ENCODE peak calls at places on chromosomes 5 and 9, in seven cellular contexts. O, B, S, R, G, N and Q are unnamed samples.

GRCh38 chr9:129027685-129028191 is 393 bp downstream of the SH3GLB2 start:
- DNase-seq in R (no peak), B (no peak), N (no peak), O (no peak), G (peak), S (no peak), Q (no peak)

GRCh38 chr5:16889972-16890519 is 46.0 kb downstream of the MYO10 start:
- DNase-seq in N (peak), R (no peak), O (peak), G (peak), S (no peak), B (no peak), Q (no peak)

GRCh38 chr9:87850405-87850804 is 32.3 kb upstream of the SPATA31E1 start:
- DNase-seq in G (peak), B (no peak), N (peak), S (no peak), R (no peak), O (no peak), Q (peak)

GRCh38 chr9:4262735-4263141 is 37.1 kb downstream of the GLIS3 start:
- DNase-seq in B (no peak), N (peak), S (no peak), R (no peak), O (peak), G (peak), Q (peak)

GRCh38 chr5:1322036-1322903 is 22.6 kb downstream of the CLPTM1L start:
- DNase-seq in R (no peak), N (no peak), G (no peak), B (no peak), O (no peak), S (peak), Q (no peak)

GRCh38 chr5:156475831-156476551 is 149.0 kb downstream of the SGCD start:
- DNase-seq in O (no peak), N (peak), G (peak), S (no peak), B (peak), R (no peak), Q (peak)

GRCh38 chr5:122316652-122317051 is 4.6 kb downstream of the SNCAIP start:
- DNase-seq in R (no peak), G (no peak), B (no peak), N (no peak), O (no peak), S (no peak), Q (no peak)

GRCh38 chr5:134500699-134501430 is 24.6 kb upstream of the JADE2 start:
- DNase-seq in B (no peak), O (no peak), G (no peak), N (peak), R (no peak), S (no peak), Q (no peak)

GRCh38 chr9:91795500-91796241 is 154.4 kb downstream of the ROR2 start:
- DNase-seq in S (no peak), O (peak), N (peak), G (peak), B (no peak), R (no peak), Q (peak)

GRCh38 chr5:135887447-135887864 is 8.2 kb downstream of the IL9 start:
- DNase-seq in N (peak), S (no peak), B (peak), G (peak), O (peak), R (no peak), Q (peak)

GRCh38 chr9:124267271-124267807 is 9.6 kb downstream of the NEK6 start:
- DNase-seq in B (peak), R (no peak), S (peak), N (peak), O (peak), G (peak), Q (peak)

GRCh38 chr9:99445377-99445891 is 223.4 kb downstream of the SEC61B start:
- DNase-seq in S (no peak), R (no peak), B (no peak), O (no peak), G (peak), N (peak), Q (peak)

GRCh38 chr5:143913008-143913752 is 101.2 kb downstream of the HMHB1 start:
- DNase-seq in O (no peak), B (no peak), G (no peak), S (no peak), N (peak), R (no peak), Q (peak)

GRCh38 chr5:178080618-178081410 is 32.5 kb upstream of the N4BP3 start:
- DNase-seq in N (no peak), R (no peak), S (no peak), O (no peak), B (no peak), G (peak), Q (no peak)

GRCh38 chr9:133488686-133489252 is 9.9 kb upstream of the SLC2A6 start:
- DNase-seq in O (no peak), S (peak), N (no peak), R (no peak), G (no peak), B (no peak), Q (no peak)

GRCh38 chr9:92969516-92970466 is 22.5 kb downstream of the FGD3 start:
- DNase-seq in B (no peak), N (no peak), O (no peak), R (no peak), S (peak), G (no peak), Q (no peak)

GRCh38 chr9:89920131-89920530 is 315.3 kb downstream of the GADD45G start:
- DNase-seq in S (no peak), O (no peak), B (no peak), N (no peak), R (peak), G (no peak), Q (no peak)

GRCh38 chr9:98971168-98971914 is 27.6 kb downstream of the COL15A1 start:
- DNase-seq in N (peak), B (no peak), G (peak), S (no peak), R (no peak), O (peak), Q (peak)

GRCh38 chr5:115435776-115436712 is 108.5 kb downstream of the FEM1C start:
- DNase-seq in B (no peak), N (peak), O (no peak), R (no peak), G (peak), S (no peak), Q (no peak)

GRCh38 chr9:71796368-71796767 is 28.1 kb upstream of the CEMIP2 start:
- DNase-seq in N (no peak), S (no peak), G (no peak), O (no peak), R (no peak), B (no peak), Q (no peak)

GRCh38 chr5:180825768-180826525 is 23.3 kb upstream of the MGAT1 start:
- DNase-seq in O (peak), N (peak), G (peak), R (no peak), B (no peak), S (no peak), Q (peak)

GRCh38 chr5:154356958-154357357 is 88.8 kb upstream of the SAP30L start:
- DNase-seq in B (no peak), O (no peak), G (no peak), S (no peak), N (no peak), R (no peak), Q (no peak)

GRCh38 chr5:104084896-104085295 is 522.3 kb upstream of the NUDT12 start:
- DNase-seq in S (no peak), B (no peak), N (no peak), R (no peak), O (no peak), G (no peak), Q (no peak)

GRCh38 chr5:135437796-135438560 is 9.2 kb downstream of the DCANP1 start:
- DNase-seq in B (no peak), R (peak), O (no peak), S (peak), G (peak), N (peak), Q (peak)

GRCh38 chr9:22693151-22693550 is 246.5 kb downstream of the DMRTA1 start:
- DNase-seq in S (no peak), O (no peak), G (no peak), B (no peak), R (no peak), N (peak), Q (no peak)

GRCh38 chr9:93893899-93894690 is 61.1 kb downstream of the BARX1 start:
- DNase-seq in O (no peak), B (no peak), N (no peak), S (no peak), G (no peak), R (no peak), Q (no peak)

GRCh38 chr5:176133289-176133870 is 104.8 kb upstream of the SIMC1 start:
- DNase-seq in B (peak), R (no peak), G (no peak), S (no peak), N (no peak), O (no peak), Q (no peak)

GRCh38 chr5:76145945-76146344 is 62.8 kb downstream of the SV2C start:
- DNase-seq in R (no peak), N (peak), B (peak), O (peak), G (peak), S (no peak), Q (no peak)

GRCh38 chr5:470961-471749 is 28.2 kb downstream of the EXOC3 start:
- DNase-seq in N (no peak), S (peak), B (no peak), R (no peak), O (no peak), G (no peak), Q (peak)

GRCh38 chr5:116539222-116539621 is 35.4 kb downstream of the SEMA6A start:
- DNase-seq in G (no peak), N (no peak), S (no peak), O (no peak), B (no peak), R (no peak), Q (no peak)

GRCh38 chr5:68661237-68661636 is 432.6 kb upstream of the SLC30A5 start:
- DNase-seq in O (peak), N (peak), G (no peak), R (no peak), S (no peak), B (peak), Q (peak)

GRCh38 chr5:32071351-32071944 is 102.7 kb downstream of the GOLPH3 start:
- DNase-seq in G (no peak), O (no peak), R (no peak), S (no peak), B (no peak), N (no peak), Q (no peak)

GRCh38 chr5:9898319-9898718 is 268.2 kb upstream of the TAS2R1 start:
- DNase-seq in G (peak), B (peak), R (no peak), N (peak), O (peak), S (peak), Q (peak)

GRCh38 chr5:159096555-159097460 is 2.9 kb downstream of the EBF1 start:
- DNase-seq in N (no peak), O (no peak), R (no peak), S (no peak), G (no peak), B (peak), Q (no peak)

GRCh38 chr5:154482528-154483449 is 4.8 kb upstream of the HAND1 start:
- DNase-seq in G (peak), S (no peak), R (no peak), N (no peak), O (no peak), B (peak), Q (no peak)

GRCh38 chr9:133403766-133404439 is 13.9 kb downstream of the REXO4 start:
- DNase-seq in R (no peak), B (peak), G (no peak), S (peak), O (peak), N (no peak), Q (no peak)

GRCh38 chr9:33225319-33226152 is 14.4 kb upstream of the SPINK4 start:
- DNase-seq in N (peak), R (no peak), G (peak), O (peak), S (no peak), B (peak), Q (peak)

GRCh38 chr5:137200906-137201305 is 298.2 kb downstream of the SPOCK1 start:
- DNase-seq in O (no peak), R (no peak), N (no peak), G (no peak), S (no peak), B (peak), Q (no peak)

DNA sequence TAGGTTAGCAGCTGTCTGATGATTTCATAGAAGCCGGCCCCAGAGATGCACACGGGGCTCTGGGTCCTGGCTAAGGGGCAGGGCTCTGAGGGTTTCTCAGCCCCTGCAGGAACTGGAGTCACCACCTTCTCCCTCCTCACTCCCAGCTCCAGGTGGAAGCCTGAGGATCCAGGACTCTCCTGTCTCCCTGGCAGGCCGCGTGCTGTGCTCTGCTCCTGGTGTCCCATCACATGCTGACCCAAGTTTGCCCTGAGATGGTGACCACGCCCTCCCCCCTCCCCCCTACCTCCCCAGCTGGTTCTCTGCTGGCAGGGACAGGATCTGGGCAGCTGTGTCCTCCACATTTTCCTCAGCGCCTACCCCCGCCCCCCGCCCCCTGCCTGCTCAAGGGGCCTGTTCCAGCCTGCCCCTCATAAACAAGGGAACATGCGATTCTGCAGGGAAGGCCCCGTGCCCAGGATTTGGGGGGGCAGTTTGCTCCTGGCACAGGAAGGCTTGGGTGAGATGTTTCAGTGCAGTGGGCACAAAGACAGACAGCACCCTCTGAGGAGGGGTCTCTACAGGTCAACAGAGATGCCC is 87.4 kb downstream of the PSD2 start:
- DNase-seq in R (no peak), N (no peak), G (no peak), S (no peak), B (no peak), O (no peak), Q (no peak)
- H3K4me3 ChIP-seq in R (no peak), N (no peak), G (no peak), S (no peak), B (no peak), O (no peak), Q (no peak)

GRCh38 chr5:79990598-79991507 is at the start of gene MTX3:
- DNase-seq in N (peak), S (peak), O (peak), G (peak), B (peak), R (no peak), Q (peak)
- H3K4me3 ChIP-seq in N (peak), S (peak), O (peak), G (peak), B (peak), R (peak), Q (peak)

GRCh38 chr5:131302506-131302905 is 38.7 kb downstream of the CDC42SE2 start:
- DNase-seq in B (no peak), O (no peak), G (no peak), S (no peak), N (no peak), R (no peak), Q (no peak)
- H3K4me3 ChIP-seq in B (no peak), O (no peak), G (no peak), S (no peak), N (no peak), R (no peak), Q (no peak)

DNA sequence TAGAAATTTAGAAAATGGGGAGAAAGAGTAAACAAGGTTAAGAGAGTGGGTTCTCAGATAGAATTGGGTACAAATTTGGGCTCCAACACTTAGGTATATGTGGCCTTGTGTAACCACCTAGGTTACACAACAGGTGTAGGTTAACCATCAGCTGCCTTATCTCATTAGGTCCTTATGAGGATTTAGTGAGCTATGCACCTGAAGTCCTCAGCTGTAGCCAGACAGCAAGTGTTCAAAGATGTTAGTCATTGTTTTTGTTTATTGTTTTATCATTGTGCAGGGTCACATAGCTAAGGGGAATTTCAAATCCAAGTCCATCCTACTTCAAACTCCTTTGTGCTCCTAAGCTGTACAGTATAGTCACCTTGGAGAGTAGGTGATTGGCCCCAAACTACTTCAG is 970 bp upstream of the TRIM32 start:
- DNase-seq in O (no peak), G (no peak), N (peak), B (no peak), S (no peak), R (no peak), Q (no peak)
- H3K4me3 ChIP-seq in O (peak), G (peak), N (no peak), B (no peak), S (peak), R (no peak), Q (peak)

GRCh38 chr5:114055318-114055788 is 306.5 kb upstream of the KCNN2 start:
- DNase-seq in N (peak), R (no peak), S (peak), O (peak), B (peak), G (peak), Q (peak)
- H3K4me3 ChIP-seq in N (peak), R (peak), S (peak), O (peak), B (peak), G (peak), Q (peak)

GRCh38 chr9:127550277-127550676 is 61.8 kb upstream of the STXBP1 start:
- DNase-seq in S (no peak), G (no peak), O (no peak), R (no peak), B (no peak), N (no peak), Q (no peak)
- H3K4me3 ChIP-seq in S (no peak), G (no peak), O (no peak), R (no peak), B (no peak), N (no peak), Q (no peak)

GRCh38 chr9:70639853-70640814 is 225.7 kb upstream of the KLF9 start:
- DNase-seq in O (peak), G (peak), S (no peak), N (peak), B (peak), R (no peak), Q (peak)
- H3K4me3 ChIP-seq in O (no peak), G (no peak), S (no peak), N (no peak), B (no peak), R (no peak), Q (no peak)

DNA sequence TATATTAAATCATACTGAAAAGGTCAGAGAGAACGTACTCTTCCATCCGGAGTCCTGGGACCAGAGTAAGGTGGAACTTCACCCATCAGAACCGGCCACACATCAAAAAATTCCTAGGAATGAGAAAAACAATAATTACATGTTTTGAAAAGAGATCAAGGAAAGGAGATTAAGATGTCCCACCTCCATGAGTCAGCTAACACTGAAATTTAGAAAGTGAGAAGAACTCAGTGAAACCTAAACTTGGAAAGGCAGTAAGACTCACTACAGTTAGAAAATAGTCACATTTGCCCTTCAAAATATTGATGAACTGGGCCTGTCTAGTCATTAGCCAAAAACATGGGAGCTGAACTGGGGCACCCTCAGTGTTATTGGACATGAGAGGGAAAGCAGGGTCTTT is 23.0 kb downstream of the PDE6A start:
- DNase-seq in R (no peak), G (no peak), B (no peak), N (no peak), O (peak), S (no peak), Q (no peak)
- H3K4me3 ChIP-seq in R (no peak), G (no peak), B (no peak), N (no peak), O (no peak), S (no peak), Q (no peak)

GRCh38 chr9:679462-679861 is 162.0 kb upstream of the DMRT1 start:
- DNase-seq in B (no peak), O (no peak), S (no peak), G (no peak), N (no peak), R (no peak), Q (no peak)

GRCh38 chr9:677461-678097 is 163.9 kb upstream of the DMRT1 start:
- DNase-seq in G (peak), O (no peak), R (no peak), B (no peak), S (no peak), N (no peak), Q (no peak)

GRCh38 chr9:675697-676370 is 165.7 kb upstream of the DMRT1 start:
- DNase-seq in R (no peak), S (no peak), B (no peak), O (no peak), G (no peak), N (no peak), Q (no peak)

GRCh38 chr9:673966-674526 is 167.5 kb upstream of the DMRT1 start:
- DNase-seq in O (no peak), S (no peak), N (no peak), R (no peak), B (peak), G (no peak), Q (no peak)

GRCh38 chr9:676780-677458 is 164.6 kb upstream of the DMRT1 start:
- DNase-seq in N (no peak), O (no peak), G (no peak), S (no peak), R (no peak), B (no peak), Q (no peak)
- H3K4me3 ChIP-seq in N (peak), O (peak), G (peak), S (peak), R (peak), B (no peak), Q (no peak)

GRCh38 chr9:107283621-107284616 is 840 bp downstream of the RAD23B start:
- DNase-seq in S (peak), O (peak), G (peak), B (peak), R (no peak), N (peak), Q (peak)

GRCh38 chr9:107285292-107285691 is 2.2 kb downstream of the RAD23B start:
- DNase-seq in B (no peak), N (no peak), G (no peak), R (no peak), S (no peak), O (no peak), Q (no peak)

GRCh38 chr9:107288701-107289100 is 5.6 kb downstream of the RAD23B start:
- DNase-seq in R (no peak), B (no peak), N (no peak), G (peak), S (no peak), O (no peak), Q (no peak)

GRCh38 chr9:107284636-107285035 is 1.6 kb downstream of the RAD23B start:
- DNase-seq in R (no peak), N (no peak), S (no peak), O (no peak), G (no peak), B (no peak), Q (no peak)

GRCh38 chr9:107286057-107286456 is 3.0 kb downstream of the RAD23B start:
- DNase-seq in R (no peak), O (no peak), N (peak), S (no peak), G (peak), B (no peak), Q (no peak)
- H3K4me3 ChIP-seq in R (peak), O (peak), N (peak), S (peak), G (peak), B (peak), Q (peak)